ENCODE peak calls at places on chromosomes 6 and 20, in four cellular contexts. L is stimulated activated CD8-positive, alpha-beta memory T cell treated with anti-CD3 and anti-CD28 coated beads, Interleukin-7, amount 100 ng/mL, for 4 hours; Y is activated CD4-positive, CD25-positive, alpha-beta regulatory T cell; G is AG09309. H is an unnamed sample.

GRCh38 chr20:43710370-43711044 is 16.3 kb downstream of the GTSF1L start:
- DNase-seq in L (no peak), Y (no peak), G (no peak), H (no peak)

GRCh38 chr20:52230406-52230805 is 38.8 kb upstream of the ZFP64 start:
- DNase-seq in L (no peak), Y (no peak), G (peak), H (peak)

GRCh38 chr20:43925215-43925614 is 10.6 kb downstream of the TOX2 start:
- DNase-seq in L (peak), Y (no peak), G (no peak), H (no peak)

GRCh38 chr6:78936515-78936914 is 69.2 kb downstream of the IRAK1BP1 start:
- DNase-seq in L (no peak), Y (no peak), G (no peak), H (no peak)

GRCh38 chr20:7976015-7976414 is 35.8 kb upstream of the HAO1 start:
- DNase-seq in L (no peak), Y (no peak), G (no peak), H (no peak)

GRCh38 chr20:52649727-52650126 is 322.4 kb upstream of the TSHZ2 start:
- DNase-seq in L (no peak), Y (no peak), G (no peak), H (no peak)

GRCh38 chr6:16136536-16137450 is 7.9 kb downstream of the MYLIP start:
- DNase-seq in L (peak), Y (no peak), G (peak), H (no peak)

GRCh38 chr20:63487116-63487764 is 11.6 kb downstream of the EEF1A2 start:
- DNase-seq in L (no peak), Y (no peak), G (no peak), H (no peak)

GRCh38 chr6:18883851-18884250 is 496.7 kb downstream of the RNF144B start:
- DNase-seq in L (no peak), Y (no peak), G (no peak), H (no peak)

GRCh38 chr6:41675176-41675767 is 37.0 kb downstream of the MDFI start:
- DNase-seq in L (no peak), Y (no peak), G (no peak), H (no peak)

GRCh38 chr6:79947191-79948173 is at the start of gene ELOVL4:
- DNase-seq in L (peak), Y (no peak), G (peak), H (peak)

GRCh38 chr20:19427480-19427879 is 215.0 kb downstream of the SLC24A3 start:
- DNase-seq in L (no peak), Y (no peak), G (no peak), H (no peak)

GRCh38 chr6:168700880-168701279 is 259.9 kb downstream of the SMOC2 start:
- DNase-seq in L (no peak), Y (no peak), G (no peak), H (no peak)

GRCh38 chr6:1607236-1607556 is 2.5 kb upstream of the FOXC1 start:
- DNase-seq in L (no peak), Y (no peak), G (no peak), H (no peak)

GRCh38 chr6:117932676-117933075 is 25.6 kb downstream of the SLC35F1 start:
- DNase-seq in L (no peak), Y (no peak), G (no peak), H (no peak)

GRCh38 chr20:34675993-34676641 is 775 bp downstream of the PIGU start:
- DNase-seq in L (no peak), Y (no peak), G (no peak), H (no peak)

GRCh38 chr6:2623348-2623747 is 127.4 kb downstream of the MYLK4 start:
- DNase-seq in L (no peak), Y (no peak), G (no peak), H (no peak)

GRCh38 chr6:5412663-5413062 is 151.3 kb downstream of the FARS2 start:
- DNase-seq in L (no peak), Y (no peak), G (no peak), H (peak)

GRCh38 chr20:37846573-37846972 is 56.4 kb upstream of the VSTM2L start:
- DNase-seq in L (no peak), Y (no peak), G (no peak), H (peak)

GRCh38 chr20:40778894-40779496 is 90.0 kb upstream of the MAFB start:
- DNase-seq in L (no peak), Y (no peak), G (no peak), H (no peak)

GRCh38 chr6:141326426-141326825 is 806.3 kb upstream of the GJE1 start:
- DNase-seq in L (peak), Y (peak), G (peak), H (no peak)

GRCh38 chr20:19758888-19759331 is 852 bp downstream of the RIN2 start:
- DNase-seq in L (no peak), Y (no peak), G (no peak), H (no peak)

GRCh38 chr6:144578385-144579350 is 293.5 kb downstream of the UTRN start:
- DNase-seq in L (no peak), Y (no peak), G (no peak), H (no peak)

GRCh38 chr6:19839788-19840187 is 2.6 kb downstream of the ID4 start:
- DNase-seq in L (no peak), Y (no peak), G (no peak), H (no peak)